ENCODE peak calls at places on chromosome 12, in six cellular contexts. A is transverse colon, W is heart right ventricle, H is adipocyte, R is thoracic aorta, Q is AG04450. N is an unnamed sample. For H3K9me3, the result is how much of the 10 kb centered on the place peaks cover.

GRCh38 chr12:53410951-53411350 is 12.7 kb upstream of the AMHR2 start:
- DNase-seq in W (no peak), Q (no peak), A (no peak), H (no peak), R (no peak), N (no peak)

GRCh38 chr12:72241552-72241951 is 30.6 kb upstream of the TRHDE start:
- DNase-seq in R (no peak), Q (no peak), A (no peak), H (no peak), W (no peak), N (no peak)

GRCh38 chr12:119994892-119995658 is 6.0 kb downstream of the BICDL1 start:
- DNase-seq in R (no peak), Q (no peak), H (no peak), A (no peak), W (no peak), N (no peak)

GRCh38 chr12:49882248-49882850 is 21.4 kb downstream of the FAIM2 start:
- DNase-seq in A (no peak), W (no peak), R (no peak), H (no peak), Q (no peak), N (no peak)

GRCh38 chr12:54215990-54216579 is 27.3 kb upstream of the SMUG1 start:
- DNase-seq in A (peak), H (no peak), W (no peak), Q (no peak), R (no peak), N (peak)

GRCh38 chr12:97487470-97487869 is 24.9 kb downstream of the RMST start:
- DNase-seq in R (no peak), A (no peak), H (no peak), W (no peak), Q (no peak), N (no peak)

GRCh38 chr12:123798518-123798917 is 36.4 kb downstream of the DNAH10 start:
- DNase-seq in R (no peak), Q (no peak), H (no peak), A (no peak), W (no peak), N (no peak)

GRCh38 chr12:76158518-76159321 is 74.2 kb upstream of the NAP1L1 start:
- DNase-seq in R (no peak), A (peak), H (peak), W (peak), Q (peak), N (peak)

GRCh38 chr12:124508323-124509096 is 58.9 kb downstream of the NCOR2 start:
- DNase-seq in W (no peak), A (no peak), H (no peak), Q (no peak), R (no peak), N (no peak)

GRCh38 chr12:52020539-52021336 is 14.0 kb downstream of the TAMALIN start:
- DNase-seq in R (no peak), A (peak), W (no peak), Q (no peak), H (peak), N (peak)

GRCh38 chr12:82182601-82183000 is 175.6 kb downstream of the CCDC59 start:
- DNase-seq in Q (no peak), A (no peak), W (no peak), R (no peak), H (peak), N (no peak)

GRCh38 chr12:9606247-9606646 is 1.5 kb downstream of the KLRB1 start:
- DNase-seq in H (no peak), Q (no peak), W (no peak), A (no peak), R (no peak), N (no peak)

GRCh38 chr12:57124259-57124877 is 3.9 kb upstream of the LRP1 start:
- DNase-seq in R (no peak), A (peak), Q (no peak), W (peak), H (peak), N (peak)

GRCh38 chr12:56804684-56805083 is 41.6 kb downstream of the HSD17B6 start:
- DNase-seq in R (no peak), Q (no peak), A (no peak), H (no peak), W (no peak), N (no peak)

GRCh38 chr12:66160704-66161103 is 9.1 kb downstream of the TMBIM4 start:
- DNase-seq in R (no peak), Q (no peak), H (no peak), W (no peak), A (no peak), N (no peak)

GRCh38 chr12:117966511-117966910 is 2.3 kb downstream of the KSR2 start:
- DNase-seq in H (no peak), Q (no peak), A (no peak), R (no peak), W (no peak), N (no peak)

GRCh38 chr12:57823908-57824640 is 5.5 kb upstream of the AVIL start:
- DNase-seq in A (no peak), W (no peak), H (no peak), Q (no peak), R (no peak), N (no peak)

GRCh38 chr12:109723311-109723791 is 9.7 kb downstream of the FAM222A start:
- DNase-seq in R (no peak), H (no peak), W (peak), A (peak), Q (no peak), N (no peak)

GRCh38 chr12:2825133-2825532 is 9.7 kb downstream of the NRIP2 start:
- DNase-seq in Q (no peak), R (no peak), A (no peak), H (no peak), W (no peak), N (no peak)

GRCh38 chr12:92002673-92003382 is 142.8 kb downstream of the BTG1 start:
- DNase-seq in Q (no peak), H (peak), A (no peak), R (no peak), W (no peak), N (no peak)

GRCh38 chr12:67843257-67843656 is 146.0 kb upstream of the IFNG-AS1 start:
- DNase-seq in H (no peak), A (no peak), R (no peak), Q (no peak), W (no peak), N (no peak)

GRCh38 chr12:111598637-111599458 is at the start of gene ATXN2:
- DNase-seq in W (peak), R (peak), A (peak), Q (no peak), H (peak), N (peak)

GRCh38 chr12:89783321-89784060 is 74.9 kb upstream of the ATP2B1 start:
- DNase-seq in H (peak), A (no peak), R (no peak), W (peak), Q (no peak), N (no peak)

GRCh38 chr12:52232233-52232915 is 669 bp upstream of the KRT7 start:
- DNase-seq in R (no peak), W (no peak), H (no peak), Q (no peak), A (no peak), N (no peak)

GRCh38 chr12:57940915-57941164 is 527 bp upstream of the ATP23 start:
- DNase-seq in H (no peak), R (no peak), Q (no peak), W (no peak), A (peak), N (no peak)

GRCh38 chr12:49264466-49264872 is 413 bp upstream of the TUBA1C start:
- DNase-seq in W (no peak), R (no peak), Q (no peak), H (peak), A (no peak), N (peak)

GRCh38 chr12:571795-572531 is 91.3 kb downstream of the NINJ2 start:
- DNase-seq in Q (no peak), A (no peak), W (peak), R (no peak), H (no peak), N (no peak)

GRCh38 chr12:85191-85666 is 18.7 kb downstream of the IQSEC3 start:
- DNase-seq in A (no peak), R (no peak), W (no peak), Q (no peak), H (no peak), N (no peak)

GRCh38 chr12:12158858-12159257 is 88.1 kb downstream of the BCL2L14 start:
- DNase-seq in W (peak), R (no peak), H (no peak), A (no peak), Q (no peak), N (no peak)
- H3K9me3 ChIP-seq in W (under half), R (under half), H (under half), A (under half), Q (under half), N (under half)

GRCh38 chr12:132986001-132986884 is at the start of gene ZNF26:
- DNase-seq in W (peak), H (peak), Q (peak), R (peak), A (peak), N (peak)

DNA sequence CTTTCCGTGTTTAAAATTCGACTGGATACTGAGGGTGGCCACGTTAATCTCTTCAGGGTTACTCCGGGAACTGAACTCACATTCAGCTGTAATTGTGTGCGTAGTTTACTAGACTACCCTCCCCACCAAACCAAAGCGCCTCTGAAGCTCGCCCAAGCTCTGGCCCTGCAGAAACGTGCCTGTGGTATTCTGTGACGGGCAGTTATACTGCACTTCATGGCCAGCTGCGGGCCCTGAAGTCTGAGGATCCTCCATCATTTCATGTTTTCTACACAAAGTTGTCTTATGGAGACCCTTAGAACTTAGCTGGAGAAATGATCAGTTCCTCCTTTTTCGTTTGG is 688 bp downstream of the ZNF26 start:
- DNase-seq in R (no peak), H (peak), A (no peak), W (no peak), Q (no peak), N (no peak)
- H3K9me3 ChIP-seq in R (under half), H (under half), A (under half), W (under half), Q (under half), N (under half)

DNA sequence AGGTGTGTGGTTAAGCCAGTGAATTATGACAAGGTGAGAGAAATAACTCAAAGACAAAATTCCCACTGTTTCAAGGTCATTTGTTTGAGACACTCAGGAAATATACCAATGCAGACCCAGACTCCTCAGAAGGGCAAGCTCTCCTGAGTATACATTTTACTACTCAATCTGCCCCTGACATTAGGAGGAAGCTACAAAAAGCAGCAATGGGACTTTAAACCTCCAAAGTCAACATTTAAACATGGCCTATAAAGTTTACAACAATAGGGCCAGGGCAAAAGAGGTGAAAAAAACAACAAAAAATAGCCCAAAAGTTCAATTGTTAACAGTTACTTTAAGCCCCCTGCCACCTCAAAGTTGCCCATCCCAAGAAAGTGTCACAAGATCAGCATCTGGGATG is 19.5 kb upstream of the PEX5 start:
- DNase-seq in W (no peak), R (no peak), H (no peak), A (no peak), Q (no peak), N (no peak)
- H3K9me3 ChIP-seq in W (under half), R (under half), H (half or more), A (under half), Q (under half), N (under half)

GRCh38 chr12:30400349-30400748 is 295.3 kb downstream of the IPO8 start:
- DNase-seq in R (no peak), W (no peak), H (no peak), Q (no peak), A (no peak), N (no peak)
- H3K9me3 ChIP-seq in R (under half), W (under half), H (under half), Q (under half), A (under half), N (under half)

DNA sequence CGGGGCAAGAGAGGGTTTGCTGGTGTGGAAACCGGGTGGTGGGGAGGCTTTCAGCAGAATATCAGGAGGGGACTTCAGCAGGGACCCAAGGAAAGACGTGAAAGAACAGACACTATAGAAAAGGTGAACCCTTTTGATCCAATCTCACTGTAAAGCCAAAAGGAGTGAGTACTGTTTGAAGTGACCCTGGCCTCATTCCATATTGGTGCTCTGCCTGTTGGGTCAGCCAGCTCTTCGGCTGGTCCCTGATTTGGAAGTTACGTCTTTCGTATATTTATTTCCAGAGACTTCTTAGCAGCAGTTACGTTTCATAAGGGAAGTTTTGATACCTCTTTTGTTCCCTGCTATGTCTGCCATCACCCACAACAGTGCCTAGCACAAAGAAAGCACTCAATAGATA is 21.9 kb downstream of the WNT5B start:
- DNase-seq in W (peak), R (no peak), A (no peak), Q (no peak), H (no peak), N (no peak)
- H3K9me3 ChIP-seq in W (under half), R (under half), A (under half), Q (under half), H (under half), N (under half)

GRCh38 chr12:38158428-38159091 is 158.0 kb upstream of the ALG10B start:
- DNase-seq in H (no peak), A (no peak), W (no peak), R (no peak), Q (no peak), N (no peak)

GRCh38 chr12:38156497-38157245 is 159.9 kb upstream of the ALG10B start:
- DNase-seq in R (no peak), Q (no peak), W (no peak), H (no peak), A (no peak), N (no peak)

GRCh38 chr12:38157933-38158401 is 158.6 kb upstream of the ALG10B start:
- DNase-seq in Q (no peak), W (no peak), R (no peak), A (no peak), H (no peak), N (no peak)

GRCh38 chr12:38155526-38156496 is 160.8 kb upstream of the ALG10B start:
- DNase-seq in R (no peak), Q (no peak), A (no peak), H (no peak), W (no peak), N (no peak)

GRCh38 chr12:38157274-38157932 is 159.2 kb upstream of the ALG10B start:
- DNase-seq in W (no peak), Q (no peak), R (no peak), A (no peak), H (no peak), N (no peak)
- H3K9me3 ChIP-seq in W (under half), Q (half or more), R (under half), A (under half), H (under half), N (under half)

GRCh38 chr12:78866518-78866917 is 1.9 kb downstream of the SYT1 start:
- DNase-seq in W (no peak), H (no peak), R (no peak), A (no peak), Q (no peak), N (no peak)
- H3K9me3 ChIP-seq in W (under half), H (under half), R (under half), A (under half), Q (under half), N (under half)

GRCh38 chr12:114439833-114440449 is 34.0 kb upstream of the TBX5 start:
- DNase-seq in A (no peak), Q (no peak), R (no peak), H (no peak), W (no peak), N (no peak)
- H3K9me3 ChIP-seq in A (under half), Q (under half), R (under half), H (under half), W (under half), N (under half)

DNA sequence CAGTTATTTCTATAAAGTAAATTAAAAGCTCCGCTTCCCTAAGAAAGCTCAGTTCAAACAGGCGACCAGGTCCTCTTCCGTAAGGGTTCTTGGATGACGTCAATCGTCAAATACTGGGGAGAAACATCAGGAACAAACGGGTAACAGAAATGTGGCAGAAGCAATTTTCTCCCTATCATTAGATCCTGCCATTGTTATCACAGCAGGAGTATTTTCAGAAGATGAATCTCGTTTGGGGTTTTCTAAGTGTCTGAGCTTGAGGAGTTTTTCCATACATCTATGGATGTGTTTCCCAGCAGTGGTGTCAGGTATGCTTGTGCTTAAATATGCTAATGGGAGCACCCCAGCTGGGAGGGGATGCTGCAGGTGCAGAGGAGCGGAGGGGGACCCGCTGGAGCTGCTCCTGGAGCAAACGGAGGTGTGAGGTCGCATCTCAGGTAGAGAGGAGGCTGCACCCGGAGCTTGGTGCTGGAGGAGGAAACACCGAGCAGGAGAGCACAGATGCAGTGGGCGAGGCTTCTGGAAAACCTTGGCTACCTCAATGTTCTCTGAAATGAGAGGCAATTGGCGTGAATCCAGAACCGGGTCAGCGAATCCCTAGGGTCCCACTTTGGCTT is 795.5 kb downstream of the AACS start:
- DNase-seq in H (no peak), R (no peak), W (no peak), Q (no peak), A (no peak), N (no peak)
- H3K9me3 ChIP-seq in H (under half), R (under half), W (under half), Q (under half), A (under half), N (under half)

DNA sequence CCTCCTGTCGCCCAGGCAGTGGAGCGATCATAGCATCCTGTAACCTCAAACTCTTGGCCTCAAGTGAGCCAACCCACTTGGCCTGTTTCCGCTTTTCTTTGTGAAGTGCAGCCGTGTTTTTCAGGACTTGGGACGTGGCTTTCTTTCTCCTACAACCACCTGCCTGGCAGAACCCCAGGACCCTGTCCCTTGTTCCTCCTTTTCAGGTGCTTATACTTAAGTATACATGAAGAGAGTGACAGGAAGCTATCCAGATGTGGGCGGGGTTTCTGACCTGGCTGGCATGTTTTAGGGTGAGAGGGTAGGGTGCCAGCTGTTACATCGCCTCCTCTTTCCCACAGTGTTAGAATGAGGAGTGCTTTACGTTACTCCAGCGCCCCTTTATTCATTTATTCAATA is 684 bp downstream of the ZNF140 start:
- DNase-seq in W (peak), A (peak), Q (no peak), H (no peak), R (no peak), N (no peak)
- H3K9me3 ChIP-seq in W (under half), A (half or more), Q (half or more), H (half or more), R (half or more), N (under half)